ENCODE peak calls at places on chromosomes 13 and 19, in seven cellular contexts. X, Y, L, S, G, D and U are unnamed samples.

GRCh38 chr19:46717034-46717715 is at the start of gene PRKD2:
- DNase-seq in X (no peak), Y (no peak), L (peak; percentile 68), S (peak; percentile 83), G (peak; percentile 96), D (peak; percentile 57), U (peak; percentile 98)

GRCh38 chr13:97273341-97273831 is 51.3 kb downstream of the MBNL2 start:
- DNase-seq in X (no peak), Y (no peak), L (no peak), S (no peak), G (no peak), D (no peak), U (no peak)

GRCh38 chr19:23406716-23407115 is 11.4 kb upstream of the ZNF91 start:
- DNase-seq in X (no peak), Y (no peak), L (no peak), S (no peak), G (no peak), D (no peak), U (no peak)

GRCh38 chr19:4841366-4841704 is 9.8 kb upstream of the TICAM1 start:
- DNase-seq in X (no peak), Y (no peak), L (no peak), S (no peak), G (no peak), D (no peak), U (no peak)

GRCh38 chr19:35136231-35136630 is 1.4 kb upstream of the LGI4 start:
- DNase-seq in X (no peak), Y (no peak), L (no peak), S (no peak), G (no peak), D (no peak), U (no peak)

GRCh38 chr13:90510319-90510718 is 837.2 kb upstream of the MIR17HG start:
- DNase-seq in X (no peak), Y (no peak), L (no peak), S (no peak), G (no peak), D (no peak), U (no peak)

GRCh38 chr19:42441047-42441440 is 1.7 kb downstream of the CXCL17 start:
- DNase-seq in X (no peak), Y (no peak), L (no peak), S (no peak), G (no peak), D (peak; percentile 72), U (no peak)

GRCh38 chr19:38336638-38337359 is 1.2 kb downstream of the CATSPERG start:
- DNase-seq in X (peak; percentile 90), Y (peak; percentile 88), L (peak; percentile 86), S (peak; percentile 99), G (peak; percentile 94), D (peak; percentile 70), U (peak; percentile 90)

GRCh38 chr19:38032151-38032550 is 125.1 kb downstream of the SIPA1L3 start:
- DNase-seq in X (no peak), Y (no peak), L (peak; percentile 74), S (no peak), G (no peak), D (no peak), U (no peak)

GRCh38 chr13:30673669-30674521 is 56.2 kb downstream of the USPL1 start:
- DNase-seq in X (peak; percentile 49), Y (peak; percentile 67), L (peak; percentile 89), S (peak; percentile 88), G (peak; percentile 85), D (peak; percentile 76), U (peak; percentile 97)

GRCh38 chr13:31890946-31891345 is 140.6 kb upstream of the FRY start:
- DNase-seq in X (no peak), Y (no peak), L (no peak), S (no peak), G (no peak), D (no peak), U (no peak)

GRCh38 chr13:29578300-29579048 is 17.0 kb downstream of the SLC7A1 start:
- DNase-seq in X (no peak), Y (no peak), L (no peak), S (no peak), G (peak; percentile 17), D (no peak), U (no peak)

GRCh38 chr19:56477429-56478338 is 539 bp upstream of the ZNF667 start:
- DNase-seq in X (peak; percentile 39), Y (no peak), L (peak; percentile 91), S (no peak), G (peak; percentile 40), D (no peak), U (peak; percentile 98)

GRCh38 chr13:21402586-21403307 is 56.4 kb downstream of the ZDHHC20 start:
- DNase-seq in X (no peak), Y (no peak), L (peak; percentile 71), S (peak; percentile 14), G (no peak), D (peak; percentile 67), U (no peak)

GRCh38 chr13:34416833-34417425 is 525.1 kb upstream of the NBEA start:
- DNase-seq in X (no peak), Y (no peak), L (peak; percentile 39), S (no peak), G (no peak), D (no peak), U (no peak)

GRCh38 chr19:56091066-56091490 is 30.0 kb downstream of the ZNF787 start:
- DNase-seq in X (no peak), Y (no peak), L (peak; percentile 61), S (peak; percentile 33), G (no peak), D (no peak), U (no peak)

GRCh38 chr13:32284927-32285632 is 30.1 kb downstream of the ZAR1L start:
- DNase-seq in X (no peak), Y (no peak), L (peak; percentile 82), S (no peak), G (no peak), D (peak; percentile 68), U (no peak)

GRCh38 chr19:2733930-2734588 is 5.8 kb downstream of the SLC39A3 start:
- DNase-seq in X (no peak), Y (no peak), L (no peak), S (no peak), G (no peak), D (no peak), U (no peak)

GRCh38 chr19:12751635-12752034 is at the start of gene BEST2:
- DNase-seq in X (no peak), Y (no peak), L (no peak), S (no peak), G (no peak), D (no peak), U (no peak)

GRCh38 chr13:19618925-19619324 is 14.5 kb upstream of the MPHOSPH8 start:
- DNase-seq in X (no peak), Y (no peak), L (peak; percentile 37), S (peak; percentile 36), G (peak; percentile 28), D (peak; percentile 79), U (peak; percentile 49)

GRCh38 chr19:21568816-21569496 is 63.6 kb downstream of the ZNF429 start:
- DNase-seq in X (no peak), Y (no peak), L (peak; percentile 94), S (no peak), G (no peak), D (no peak), U (no peak)

GRCh38 chr19:47003611-47003935 is 16.1 kb upstream of the NPAS1 start:
- DNase-seq in X (no peak), Y (no peak), L (peak; percentile 10), S (no peak), G (no peak), D (no peak), U (peak; percentile 83)

GRCh38 chr19:16587031-16588023 is 15.1 kb upstream of the SLC35E1 start:
- DNase-seq in X (no peak), Y (peak; percentile 84), L (peak; percentile 67), S (no peak), G (no peak), D (no peak), U (no peak)

GRCh38 chr13:83515267-83515666 is 367.0 kb downstream of the SLITRK1 start:
- DNase-seq in X (no peak), Y (no peak), L (peak; percentile 22), S (peak; percentile 27), G (no peak), D (no peak), U (no peak)

DNA sequence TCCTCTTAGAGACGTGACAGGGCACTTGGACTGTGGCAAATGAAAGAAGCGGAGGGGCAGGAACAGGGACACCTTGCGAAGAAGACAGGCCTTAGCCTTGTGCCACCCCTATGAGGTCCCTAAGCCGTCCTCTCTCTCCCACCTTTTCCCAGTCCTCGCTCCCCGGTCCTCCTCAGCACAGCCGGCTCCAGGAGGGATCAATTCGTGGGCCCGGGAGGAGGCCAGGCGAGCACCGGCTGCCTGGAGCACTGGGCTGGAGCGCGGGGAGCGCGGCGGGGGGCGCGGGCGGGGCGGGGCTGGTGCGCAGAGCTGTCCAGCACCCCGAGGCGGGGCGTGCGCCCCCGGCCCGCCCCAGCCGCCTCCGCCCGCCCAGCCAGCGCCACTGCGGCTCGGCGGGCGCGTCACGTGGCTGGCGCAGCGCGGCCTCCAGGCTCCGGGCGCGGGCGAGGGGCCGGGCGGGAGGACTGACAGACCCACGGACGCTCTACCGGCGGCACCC is at the start of gene LRP3:
- DNase-seq in X (no peak), Y (no peak), L (peak; percentile 11), S (peak; percentile 55), G (no peak), D (no peak), U (peak; percentile 93)
- TF ChIP-seq USF2 in X (peak; percentile 9), Y (no peak), L (peak; percentile 73), S (no peak), G (no peak), D (no peak), U (peak; percentile 29)

GRCh38 chr19:33453207-33453736 is 68.3 kb downstream of the PEPD start:
- DNase-seq in X (no peak), Y (no peak), L (no peak), S (no peak), G (no peak), D (no peak), U (no peak)
- TF ChIP-seq RFX5 in X (no peak), Y (no peak), L (no peak), S (no peak), G (no peak), D (no peak), U (no peak)

GRCh38 chr19:7534531-7534980 is 961 bp upstream of the PNPLA6 start:
- DNase-seq in X (peak; percentile 47), Y (no peak), L (peak; percentile 87), S (peak; percentile 78), G (peak; percentile 64), D (peak; percentile 70), U (peak; percentile 80)
- TF ChIP-seq USF2 in X (no peak), Y (no peak), L (no peak), S (no peak), G (no peak), D (no peak), U (no peak)

GRCh38 chr19:11284535-11284934 is 11.4 kb upstream of the TSPAN16 start:
- DNase-seq in X (no peak), Y (no peak), L (no peak), S (no peak), G (no peak), D (no peak), U (no peak)

GRCh38 chr19:11274533-11275086 is 12.3 kb upstream of the DOCK6 start:
- DNase-seq in X (no peak), Y (no peak), L (no peak), S (no peak), G (no peak), D (peak; percentile 45), U (no peak)

GRCh38 chr19:11278670-11279069 is 16.3 kb upstream of the DOCK6 start:
- DNase-seq in X (no peak), Y (no peak), L (no peak), S (no peak), G (no peak), D (no peak), U (no peak)

GRCh38 chr19:11281336-11282049 is 14.5 kb upstream of the TSPAN16 start:
- DNase-seq in X (no peak), Y (no peak), L (no peak), S (no peak), G (no peak), D (no peak), U (peak; percentile 67)

GRCh38 chr19:11279505-11280236 is 16.3 kb upstream of the TSPAN16 start:
- DNase-seq in X (no peak), Y (peak; percentile 86), L (no peak), S (no peak), G (no peak), D (no peak), U (no peak)
- TF ChIP-seq RFX5 in X (no peak), Y (no peak), L (no peak), S (no peak), G (no peak), D (no peak), U (no peak)